ENCODE peak calls at places on chromosome 12, in seven cellular contexts. A is K562, B is HCT116, J is breast epithelium, P is transverse colon, X is HepG2, Q is spleen. K is an unnamed sample.

GRCh38 chr12:70763666-70764065 is 126.4 kb upstream of the PTPRB start:
- DNase-seq in A (no peak), B (no peak), J (no peak), P (no peak), X (no peak), Q (no peak), K (no peak)

GRCh38 chr12:132560421-132560830 is 50.0 kb downstream of the LRCOL1 start:
- DNase-seq in A (peak; percentile 66), B (no peak), J (no peak), P (peak; percentile 46), X (no peak), Q (peak; percentile 86), K (no peak)

GRCh38 chr12:96401061-96401871 is 1.0 kb upstream of the CDK17 start:
- DNase-seq in A (peak; percentile 75), B (peak; percentile 51), J (no peak), P (peak; percentile 38), X (peak; percentile 45), Q (no peak), K (peak; percentile 20)

GRCh38 chr12:54357802-54358619 is 6.3 kb downstream of the GPR84 start:
- DNase-seq in A (peak; percentile 82), B (no peak), J (no peak), P (peak; percentile 32), X (no peak), Q (no peak), K (no peak)

GRCh38 chr12:50647479-50647878 is 116.4 kb upstream of the ATF1 start:
- DNase-seq in A (no peak), B (peak; percentile 72), J (no peak), P (no peak), X (peak; percentile 15), Q (no peak), K (no peak)

GRCh38 chr12:3667485-3667884 is 85.4 kb downstream of the CRACR2A start:
- DNase-seq in A (no peak), B (no peak), J (no peak), P (no peak), X (no peak), Q (no peak), K (no peak)

GRCh38 chr12:131982041-131982440 is 32.3 kb downstream of the EP400 start:
- DNase-seq in A (no peak), B (no peak), J (no peak), P (no peak), X (no peak), Q (no peak), K (no peak)

GRCh38 chr12:2826036-2826435 is 8.8 kb downstream of the NRIP2 start:
- DNase-seq in A (no peak), B (no peak), J (no peak), P (no peak), X (no peak), Q (no peak), K (no peak)

GRCh38 chr12:14910090-14910915 is 24.6 kb upstream of the MGP start:
- DNase-seq in A (no peak), B (peak; percentile 55), J (no peak), P (no peak), X (no peak), Q (no peak), K (no peak)

GRCh38 chr12:96171905-96172304 is 22.3 kb upstream of the ELK3 start:
- DNase-seq in A (no peak), B (no peak), J (no peak), P (no peak), X (no peak), Q (no peak), K (no peak)

GRCh38 chr12:12985817-12986408 is 14.2 kb downstream of the HEBP1 start:
- DNase-seq in A (peak; percentile 35), B (peak; percentile 13), J (no peak), P (peak; percentile 48), X (peak; percentile 11), Q (no peak), K (no peak)

GRCh38 chr12:115002434-115002833 is 318.5 kb upstream of the TBX3 start:
- DNase-seq in A (no peak), B (no peak), J (no peak), P (no peak), X (no peak), Q (no peak), K (no peak)

GRCh38 chr12:117192057-117192456 is 1.8 kb upstream of the FBXO21 start:
- DNase-seq in A (no peak), B (no peak), J (no peak), P (no peak), X (no peak), Q (no peak), K (no peak)

GRCh38 chr12:20194171-20194570 is 174.2 kb upstream of the PDE3A start:
- DNase-seq in A (no peak), B (no peak), J (no peak), P (no peak), X (no peak), Q (no peak), K (no peak)

GRCh38 chr12:54413284-54414190 is 5.5 kb downstream of the ITGA5 start:
- DNase-seq in A (no peak), B (no peak), J (no peak), P (peak; percentile 55), X (no peak), Q (peak; percentile 93), K (no peak)

GRCh38 chr12:90153827-90154226 is 445.2 kb upstream of the ATP2B1 start:
- DNase-seq in A (no peak), B (no peak), J (no peak), P (no peak), X (no peak), Q (no peak), K (no peak)

GRCh38 chr12:6053541-6053940 is 70.9 kb downstream of the VWF start:
- DNase-seq in A (no peak), B (no peak), J (no peak), P (no peak), X (peak; percentile 33), Q (peak; percentile 51), K (no peak)

GRCh38 chr12:87274594-87275245 is 754.5 kb downstream of the C12orf50 start:
- DNase-seq in A (no peak), B (peak; percentile 19), J (no peak), P (no peak), X (no peak), Q (no peak), K (no peak)

GRCh38 chr12:3054374-3054773 is 22.8 kb upstream of the TSPAN9 start:
- DNase-seq in A (no peak), B (no peak), J (no peak), P (no peak), X (no peak), Q (no peak), K (no peak)

GRCh38 chr12:116160196-116160595 is 117.3 kb downstream of the MED13L start:
- DNase-seq in A (no peak), B (peak; percentile 83), J (no peak), P (no peak), X (no peak), Q (no peak), K (no peak)

GRCh38 chr12:119432935-119433334 is 98.4 kb downstream of the CCDC60 start:
- DNase-seq in A (no peak), B (no peak), J (no peak), P (no peak), X (peak; percentile 10), Q (no peak), K (no peak)

GRCh38 chr12:82058197-82058596 is 299.0 kb upstream of the PPFIA2 start:
- DNase-seq in A (no peak), B (no peak), J (no peak), P (no peak), X (no peak), Q (no peak), K (no peak)

GRCh38 chr12:132445884-132446471 is 44.0 kb upstream of the FBRSL1 start:
- DNase-seq in A (peak; percentile 95), B (peak; percentile 93), J (peak; percentile 76), P (peak; percentile 67), X (no peak), Q (peak; percentile 87), K (peak; percentile 31)

GRCh38 chr12:67477682-67478265 is 170.8 kb upstream of the DYRK2 start:
- DNase-seq in A (no peak), B (no peak), J (no peak), P (no peak), X (no peak), Q (no peak), K (no peak)
- H3K4me1 ChIP-seq in A (no peaks in the 10 kb centered on the region), B (no peaks in the 10 kb centered on the region), J (no peaks in the 10 kb centered on the region), P (no peaks in the 10 kb centered on the region), X (no peaks in the 10 kb centered on the region), Q (no peaks in the 10 kb centered on the region), K (no peaks in the 10 kb centered on the region)

GRCh38 chr12:56267443-56268071 is 815 bp downstream of the COQ10A start:
- DNase-seq in A (peak; percentile 55), B (no peak), J (no peak), P (no peak), X (peak; percentile 44), Q (no peak), K (no peak)

GRCh38 chr12:56266634-56267442 is at the start of gene COQ10A:
- DNase-seq in A (peak; percentile 92), B (peak; percentile 78), J (peak; percentile 86), P (peak; percentile 93), X (peak; percentile 83), Q (peak; percentile 97), K (peak; percentile 90)

GRCh38 chr12:56274299-56274698 is 7.6 kb downstream of the COQ10A start:
- DNase-seq in A (no peak), B (no peak), J (no peak), P (no peak), X (no peak), Q (no peak), K (no peak)

DNA sequence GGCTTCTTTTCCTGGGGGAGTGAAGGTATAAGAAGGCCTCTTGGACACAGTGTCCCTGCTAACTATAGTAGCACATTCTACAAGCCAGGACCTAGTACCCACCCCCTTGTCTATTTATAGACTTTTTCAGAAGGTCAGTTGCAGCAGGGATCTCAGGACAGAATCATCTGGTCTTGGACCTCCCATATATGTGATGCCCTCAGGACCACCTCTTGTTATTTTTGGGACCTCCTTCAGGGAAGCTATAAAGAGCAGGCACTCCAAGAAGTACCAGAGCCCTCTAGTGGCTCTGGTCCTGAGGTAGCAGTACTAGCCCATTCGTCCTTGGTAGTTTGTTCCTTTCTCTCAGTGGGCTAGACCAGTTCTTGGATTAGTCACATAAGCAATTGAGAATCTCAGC is 4.3 kb downstream of the COQ10A start:
- DNase-seq in A (peak; percentile 53), B (no peak), J (no peak), P (no peak), X (no peak), Q (no peak), K (no peak)
- H3K27ac ChIP-seq in A (no peak overlapping the region), B (no peak overlapping the region), J (no peak overlapping the region), P (no peak overlapping the region), X (no peak overlapping the region), Q (no peak overlapping the region), K (no peak overlapping the region)

GRCh38 chr12:110403146-110403974 is at the start of gene ANAPC7:
- DNase-seq in A (peak; percentile 95), B (peak; percentile 83), J (peak; percentile 86), P (peak; percentile 92), X (peak; percentile 85), Q (peak; percentile 96), K (peak; percentile 87)

GRCh38 chr12:110403975-110404675 is 617 bp upstream of the ANAPC7 start:
- DNase-seq in A (peak; percentile 94), B (peak; percentile 45), J (peak; percentile 33), P (peak; percentile 83), X (peak; percentile 68), Q (peak; percentile 93), K (peak; percentile 52)
- TF ChIP-seq POLR2AphosphoS5 in A (peak; percentile 50), B (peak; percentile 80), J (no peak), P (no peak), X (peak; percentile 59), Q (peak; percentile 58), K (no peak)

DNA sequence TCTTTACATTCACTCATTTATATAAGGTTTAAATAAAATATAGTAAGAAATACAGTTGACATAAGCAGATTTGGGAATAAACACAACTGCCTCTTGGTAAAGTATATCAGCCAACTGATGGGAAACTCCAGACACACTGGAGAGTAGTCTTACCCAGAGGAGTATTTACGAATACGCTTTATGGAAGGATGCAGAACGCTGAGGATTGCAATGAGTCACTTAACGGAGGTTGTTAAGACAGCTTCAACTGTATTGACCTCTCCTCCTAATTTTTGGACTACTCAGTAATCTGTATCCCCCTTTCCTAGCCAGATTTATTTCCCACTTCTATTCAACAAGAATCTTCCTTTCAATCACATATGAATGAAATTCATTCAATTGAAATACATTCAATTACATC is 6.0 kb downstream of the C2CD5 start:
- DNase-seq in A (no peak), B (no peak), J (no peak), P (no peak), X (no peak), Q (no peak), K (no peak)
- H3K4me1 ChIP-seq in A (peaks cover 4% of the 10 kb centered on the region), B (peaks cover 3% of the 10 kb centered on the region), J (no peaks in the 10 kb centered on the region), P (peaks cover 20% of the 10 kb centered on the region), X (peaks cover 23% of the 10 kb centered on the region), Q (peaks cover 39% of the 10 kb centered on the region), K (no peaks in the 10 kb centered on the region)

K was measured in prostate gland.